ENCODE peak calls at places on chromosome 2, in nine cellular contexts. One of them, this sample, is unnamed.

GRCh38 chr2:121810959-121811853 is 55.8 kb downstream of the TSN start:
- DNase-seq in AG08396: peak; percentile 74
- DNase-seq in HT1080: peak; percentile 60
- DNase-seq in fibroblast of the aortic adventitia: peak; percentile 71
- DNase-seq in activated CD8-positive, alpha-beta T cell treated with anti-CD3 and anti-CD28 coated beads for 36 hours: peak; percentile 18
- DNase-seq in prostate gland: peak; percentile 23
- DNase-seq in SJSA1: no peak
- DNase-seq in GF-D8: peak; percentile 13
- DNase-seq in stimulated activated CD4-positive, alpha-beta T cell treated with anti-CD3 and anti-CD28 coated beads, Interleukin-4, amount 100 ng/mL, for 1 hour: no peak
- DNase-seq in this sample: peak; percentile 49

GRCh38 chr2:123636232-123636631 is 388.9 kb upstream of the CNTNAP5 start:
- DNase-seq in prostate gland: no peak
- DNase-seq in SJSA1: no peak
- DNase-seq in AG08396: no peak
- DNase-seq in GF-D8: no peak
- DNase-seq in HT1080: no peak
- DNase-seq in fibroblast of the aortic adventitia: no peak
- DNase-seq in stimulated activated CD4-positive, alpha-beta T cell treated with anti-CD3 and anti-CD28 coated beads, Interleukin-4, amount 100 ng/mL, for 1 hour: no peak
- DNase-seq in activated CD8-positive, alpha-beta T cell treated with anti-CD3 and anti-CD28 coated beads for 36 hours: no peak
- DNase-seq in this sample: no peak

GRCh38 chr2:115739574-115739973 is 1297.1 kb downstream of the DPP10 start:
- DNase-seq in prostate gland: no peak
- DNase-seq in activated CD8-positive, alpha-beta T cell treated with anti-CD3 and anti-CD28 coated beads for 36 hours: no peak
- DNase-seq in AG08396: no peak
- DNase-seq in SJSA1: no peak
- DNase-seq in fibroblast of the aortic adventitia: no peak
- DNase-seq in GF-D8: no peak
- DNase-seq in HT1080: peak; percentile 3
- DNase-seq in stimulated activated CD4-positive, alpha-beta T cell treated with anti-CD3 and anti-CD28 coated beads, Interleukin-4, amount 100 ng/mL, for 1 hour: no peak
- DNase-seq in this sample: no peak

GRCh38 chr2:125684256-125684655 is 971.7 kb upstream of the GYPC start:
- DNase-seq in HT1080: no peak
- DNase-seq in SJSA1: no peak
- DNase-seq in fibroblast of the aortic adventitia: no peak
- DNase-seq in AG08396: no peak
- DNase-seq in prostate gland: no peak
- DNase-seq in stimulated activated CD4-positive, alpha-beta T cell treated with anti-CD3 and anti-CD28 coated beads, Interleukin-4, amount 100 ng/mL, for 1 hour: no peak
- DNase-seq in activated CD8-positive, alpha-beta T cell treated with anti-CD3 and anti-CD28 coated beads for 36 hours: no peak
- DNase-seq in GF-D8: no peak
- DNase-seq in this sample: no peak

GRCh38 chr2:62455957-62456692 is 49.9 kb downstream of the TMEM17 start:
- DNase-seq in SJSA1: no peak
- DNase-seq in activated CD8-positive, alpha-beta T cell treated with anti-CD3 and anti-CD28 coated beads for 36 hours: no peak
- DNase-seq in AG08396: no peak
- DNase-seq in HT1080: no peak
- DNase-seq in fibroblast of the aortic adventitia: peak; percentile 27
- DNase-seq in GF-D8: no peak
- DNase-seq in stimulated activated CD4-positive, alpha-beta T cell treated with anti-CD3 and anti-CD28 coated beads, Interleukin-4, amount 100 ng/mL, for 1 hour: no peak
- DNase-seq in prostate gland: no peak
- DNase-seq in this sample: no peak

GRCh38 chr2:176582990-176583481 is 313.8 kb downstream of the MTX2 start:
- DNase-seq in activated CD8-positive, alpha-beta T cell treated with anti-CD3 and anti-CD28 coated beads for 36 hours: no peak
- DNase-seq in GF-D8: no peak
- DNase-seq in fibroblast of the aortic adventitia: peak; percentile 92
- DNase-seq in AG08396: peak; percentile 64
- DNase-seq in stimulated activated CD4-positive, alpha-beta T cell treated with anti-CD3 and anti-CD28 coated beads, Interleukin-4, amount 100 ng/mL, for 1 hour: no peak
- DNase-seq in HT1080: peak; percentile 96
- DNase-seq in prostate gland: no peak
- DNase-seq in SJSA1: peak; percentile 80
- DNase-seq in this sample: peak; percentile 95

GRCh38 chr2:28674062-28674712 is 77.4 kb upstream of the PPP1CB start:
- DNase-seq in AG08396: peak; percentile 41
- DNase-seq in SJSA1: no peak
- DNase-seq in prostate gland: no peak
- DNase-seq in fibroblast of the aortic adventitia: peak; percentile 78
- DNase-seq in GF-D8: no peak
- DNase-seq in stimulated activated CD4-positive, alpha-beta T cell treated with anti-CD3 and anti-CD28 coated beads, Interleukin-4, amount 100 ng/mL, for 1 hour: no peak
- DNase-seq in HT1080: no peak
- DNase-seq in activated CD8-positive, alpha-beta T cell treated with anti-CD3 and anti-CD28 coated beads for 36 hours: no peak
- DNase-seq in this sample: no peak

GRCh38 chr2:64645014-64645418 is 8.7 kb downstream of the SERTAD2 start:
- DNase-seq in prostate gland: peak; percentile 57
- DNase-seq in AG08396: peak; percentile 69
- DNase-seq in stimulated activated CD4-positive, alpha-beta T cell treated with anti-CD3 and anti-CD28 coated beads, Interleukin-4, amount 100 ng/mL, for 1 hour: peak; percentile 30
- DNase-seq in HT1080: peak; percentile 83
- DNase-seq in fibroblast of the aortic adventitia: peak; percentile 70
- DNase-seq in activated CD8-positive, alpha-beta T cell treated with anti-CD3 and anti-CD28 coated beads for 36 hours: peak; percentile 42
- DNase-seq in SJSA1: no peak
- DNase-seq in GF-D8: peak; percentile 46
- DNase-seq in this sample: no peak

GRCh38 chr2:86703704-86704370 is 16.3 kb upstream of the RMND5A start:
- DNase-seq in activated CD8-positive, alpha-beta T cell treated with anti-CD3 and anti-CD28 coated beads for 36 hours: no peak
- DNase-seq in AG08396: no peak
- DNase-seq in prostate gland: peak; percentile 73
- DNase-seq in stimulated activated CD4-positive, alpha-beta T cell treated with anti-CD3 and anti-CD28 coated beads, Interleukin-4, amount 100 ng/mL, for 1 hour: no peak
- DNase-seq in fibroblast of the aortic adventitia: peak; percentile 49
- DNase-seq in GF-D8: no peak
- DNase-seq in HT1080: no peak
- DNase-seq in SJSA1: peak; percentile 50
- DNase-seq in this sample: peak; percentile 38

GRCh38 chr2:160794926-160795325 is 301.3 kb upstream of the RBMS1 start:
- DNase-seq in AG08396: no peak
- DNase-seq in activated CD8-positive, alpha-beta T cell treated with anti-CD3 and anti-CD28 coated beads for 36 hours: no peak
- DNase-seq in GF-D8: no peak
- DNase-seq in HT1080: no peak
- DNase-seq in stimulated activated CD4-positive, alpha-beta T cell treated with anti-CD3 and anti-CD28 coated beads, Interleukin-4, amount 100 ng/mL, for 1 hour: no peak
- DNase-seq in SJSA1: no peak
- DNase-seq in prostate gland: no peak
- DNase-seq in fibroblast of the aortic adventitia: peak; percentile 26
- DNase-seq in this sample: no peak

GRCh38 chr2:1233280-1233679 is 180.0 kb upstream of the TPO start:
- DNase-seq in prostate gland: no peak
- DNase-seq in GF-D8: no peak
- DNase-seq in HT1080: no peak
- DNase-seq in activated CD8-positive, alpha-beta T cell treated with anti-CD3 and anti-CD28 coated beads for 36 hours: no peak
- DNase-seq in fibroblast of the aortic adventitia: no peak
- DNase-seq in stimulated activated CD4-positive, alpha-beta T cell treated with anti-CD3 and anti-CD28 coated beads, Interleukin-4, amount 100 ng/mL, for 1 hour: no peak
- DNase-seq in AG08396: no peak
- DNase-seq in SJSA1: no peak
- DNase-seq in this sample: no peak

GRCh38 chr2:232014681-232015080 is 53.2 kb downstream of the DIS3L2 start:
- DNase-seq in AG08396: no peak
- DNase-seq in stimulated activated CD4-positive, alpha-beta T cell treated with anti-CD3 and anti-CD28 coated beads, Interleukin-4, amount 100 ng/mL, for 1 hour: no peak
- DNase-seq in HT1080: no peak
- DNase-seq in GF-D8: no peak
- DNase-seq in activated CD8-positive, alpha-beta T cell treated with anti-CD3 and anti-CD28 coated beads for 36 hours: no peak
- DNase-seq in prostate gland: no peak
- DNase-seq in SJSA1: no peak
- DNase-seq in fibroblast of the aortic adventitia: no peak
- DNase-seq in this sample: no peak

GRCh38 chr2:169438476-169438875 is 40.8 kb upstream of the BBS5 start:
- DNase-seq in HT1080: no peak
- DNase-seq in activated CD8-positive, alpha-beta T cell treated with anti-CD3 and anti-CD28 coated beads for 36 hours: no peak
- DNase-seq in SJSA1: no peak
- DNase-seq in GF-D8: no peak
- DNase-seq in stimulated activated CD4-positive, alpha-beta T cell treated with anti-CD3 and anti-CD28 coated beads, Interleukin-4, amount 100 ng/mL, for 1 hour: no peak
- DNase-seq in prostate gland: no peak
- DNase-seq in fibroblast of the aortic adventitia: no peak
- DNase-seq in AG08396: no peak
- DNase-seq in this sample: no peak

GRCh38 chr2:234690569-234691225 is 193.8 kb upstream of the ARL4C start:
- DNase-seq in activated CD8-positive, alpha-beta T cell treated with anti-CD3 and anti-CD28 coated beads for 36 hours: no peak
- DNase-seq in fibroblast of the aortic adventitia: peak; percentile 96
- DNase-seq in SJSA1: no peak
- DNase-seq in HT1080: no peak
- DNase-seq in AG08396: no peak
- DNase-seq in stimulated activated CD4-positive, alpha-beta T cell treated with anti-CD3 and anti-CD28 coated beads, Interleukin-4, amount 100 ng/mL, for 1 hour: no peak
- DNase-seq in prostate gland: peak; percentile 79
- DNase-seq in GF-D8: no peak
- DNase-seq in this sample: no peak

GRCh38 chr2:231454361-231454791 is 9.9 kb downstream of the NCL start:
- DNase-seq in stimulated activated CD4-positive, alpha-beta T cell treated with anti-CD3 and anti-CD28 coated beads, Interleukin-4, amount 100 ng/mL, for 1 hour: no peak
- DNase-seq in SJSA1: no peak
- DNase-seq in activated CD8-positive, alpha-beta T cell treated with anti-CD3 and anti-CD28 coated beads for 36 hours: no peak
- DNase-seq in HT1080: no peak
- DNase-seq in prostate gland: no peak
- DNase-seq in fibroblast of the aortic adventitia: no peak
- DNase-seq in AG08396: no peak
- DNase-seq in GF-D8: no peak
- DNase-seq in this sample: no peak

GRCh38 chr2:200786826-200787225 is 24.9 kb upstream of the BZW1 start:
- DNase-seq in fibroblast of the aortic adventitia: peak; percentile 91
- DNase-seq in activated CD8-positive, alpha-beta T cell treated with anti-CD3 and anti-CD28 coated beads for 36 hours: no peak
- DNase-seq in SJSA1: no peak
- DNase-seq in prostate gland: peak; percentile 23
- DNase-seq in GF-D8: no peak
- DNase-seq in HT1080: peak; percentile 89
- DNase-seq in stimulated activated CD4-positive, alpha-beta T cell treated with anti-CD3 and anti-CD28 coated beads, Interleukin-4, amount 100 ng/mL, for 1 hour: no peak
- DNase-seq in AG08396: peak; percentile 18
- DNase-seq in this sample: peak; percentile 85

GRCh38 chr2:117980783-117981676 is 32.8 kb downstream of the CCDC93 start:
- DNase-seq in AG08396: peak; percentile 24
- DNase-seq in stimulated activated CD4-positive, alpha-beta T cell treated with anti-CD3 and anti-CD28 coated beads, Interleukin-4, amount 100 ng/mL, for 1 hour: no peak
- DNase-seq in HT1080: peak; percentile 86
- DNase-seq in prostate gland: no peak
- DNase-seq in SJSA1: no peak
- DNase-seq in GF-D8: no peak
- DNase-seq in fibroblast of the aortic adventitia: peak; percentile 97
- DNase-seq in activated CD8-positive, alpha-beta T cell treated with anti-CD3 and anti-CD28 coated beads for 36 hours: no peak
- DNase-seq in this sample: peak; percentile 99

GRCh38 chr2:218518876-218519275 is 49.3 kb downstream of the USP37 start:
- DNase-seq in GF-D8: no peak
- DNase-seq in activated CD8-positive, alpha-beta T cell treated with anti-CD3 and anti-CD28 coated beads for 36 hours: no peak
- DNase-seq in SJSA1: no peak
- DNase-seq in AG08396: no peak
- DNase-seq in stimulated activated CD4-positive, alpha-beta T cell treated with anti-CD3 and anti-CD28 coated beads, Interleukin-4, amount 100 ng/mL, for 1 hour: no peak
- DNase-seq in prostate gland: no peak
- DNase-seq in fibroblast of the aortic adventitia: peak; percentile 11
- DNase-seq in HT1080: no peak
- DNase-seq in this sample: no peak

GRCh38 chr2:241458687-241459086 is 49.7 kb downstream of the STK25 start:
- DNase-seq in AG08396: no peak
- DNase-seq in prostate gland: no peak
- DNase-seq in SJSA1: no peak
- DNase-seq in GF-D8: no peak
- DNase-seq in HT1080: no peak
- DNase-seq in stimulated activated CD4-positive, alpha-beta T cell treated with anti-CD3 and anti-CD28 coated beads, Interleukin-4, amount 100 ng/mL, for 1 hour: no peak
- DNase-seq in fibroblast of the aortic adventitia: no peak
- DNase-seq in activated CD8-positive, alpha-beta T cell treated with anti-CD3 and anti-CD28 coated beads for 36 hours: no peak
- DNase-seq in this sample: no peak

GRCh38 chr2:223532161-223532560 is 70.0 kb downstream of the SCG2 start:
- DNase-seq in AG08396: no peak
- DNase-seq in prostate gland: no peak
- DNase-seq in GF-D8: no peak
- DNase-seq in SJSA1: no peak
- DNase-seq in activated CD8-positive, alpha-beta T cell treated with anti-CD3 and anti-CD28 coated beads for 36 hours: no peak
- DNase-seq in HT1080: no peak
- DNase-seq in fibroblast of the aortic adventitia: peak; percentile 28
- DNase-seq in stimulated activated CD4-positive, alpha-beta T cell treated with anti-CD3 and anti-CD28 coated beads, Interleukin-4, amount 100 ng/mL, for 1 hour: no peak
- DNase-seq in this sample: no peak

GRCh38 chr2:179348921-179349320 is 84.3 kb upstream of the SESTD1 start:
- DNase-seq in prostate gland: no peak
- DNase-seq in SJSA1: no peak
- DNase-seq in AG08396: no peak
- DNase-seq in GF-D8: no peak
- DNase-seq in stimulated activated CD4-positive, alpha-beta T cell treated with anti-CD3 and anti-CD28 coated beads, Interleukin-4, amount 100 ng/mL, for 1 hour: no peak
- DNase-seq in fibroblast of the aortic adventitia: peak; percentile 53
- DNase-seq in activated CD8-positive, alpha-beta T cell treated with anti-CD3 and anti-CD28 coated beads for 36 hours: no peak
- DNase-seq in HT1080: no peak
- DNase-seq in this sample: no peak

GRCh38 chr2:96950391-96951124 is 35.8 kb downstream of the FAM178B start:
- DNase-seq in stimulated activated CD4-positive, alpha-beta T cell treated with anti-CD3 and anti-CD28 coated beads, Interleukin-4, amount 100 ng/mL, for 1 hour: no peak
- DNase-seq in fibroblast of the aortic adventitia: no peak
- DNase-seq in prostate gland: no peak
- DNase-seq in AG08396: no peak
- DNase-seq in SJSA1: no peak
- DNase-seq in GF-D8: no peak
- DNase-seq in activated CD8-positive, alpha-beta T cell treated with anti-CD3 and anti-CD28 coated beads for 36 hours: no peak
- DNase-seq in HT1080: no peak
- DNase-seq in this sample: no peak

GRCh38 chr2:95323347-95324155 is 26.4 kb downstream of the KCNIP3 start:
- DNase-seq in GF-D8: no peak
- DNase-seq in HT1080: peak; percentile 36
- DNase-seq in SJSA1: no peak
- DNase-seq in prostate gland: no peak
- DNase-seq in stimulated activated CD4-positive, alpha-beta T cell treated with anti-CD3 and anti-CD28 coated beads, Interleukin-4, amount 100 ng/mL, for 1 hour: no peak
- DNase-seq in fibroblast of the aortic adventitia: no peak
- DNase-seq in AG08396: peak; percentile 52
- DNase-seq in activated CD8-positive, alpha-beta T cell treated with anti-CD3 and anti-CD28 coated beads for 36 hours: peak; percentile 21
- DNase-seq in this sample: no peak

GRCh38 chr2:240323601-240324291 is 111.7 kb upstream of the GPC1 start:
- DNase-seq in fibroblast of the aortic adventitia: no peak
- DNase-seq in AG08396: no peak
- DNase-seq in HT1080: no peak
- DNase-seq in stimulated activated CD4-positive, alpha-beta T cell treated with anti-CD3 and anti-CD28 coated beads, Interleukin-4, amount 100 ng/mL, for 1 hour: no peak
- DNase-seq in SJSA1: peak; percentile 40
- DNase-seq in GF-D8: no peak
- DNase-seq in prostate gland: no peak
- DNase-seq in activated CD8-positive, alpha-beta T cell treated with anti-CD3 and anti-CD28 coated beads for 36 hours: no peak
- DNase-seq in this sample: no peak

GRCh38 chr2:108538000-108538625 is 3.8 kb downstream of the LIMS1 start:
- DNase-seq in activated CD8-positive, alpha-beta T cell treated with anti-CD3 and anti-CD28 coated beads for 36 hours: no peak
- DNase-seq in SJSA1: no peak
- DNase-seq in prostate gland: no peak
- DNase-seq in fibroblast of the aortic adventitia: no peak
- DNase-seq in GF-D8: no peak
- DNase-seq in AG08396: no peak
- DNase-seq in HT1080: no peak
- DNase-seq in stimulated activated CD4-positive, alpha-beta T cell treated with anti-CD3 and anti-CD28 coated beads, Interleukin-4, amount 100 ng/mL, for 1 hour: no peak
- DNase-seq in this sample: no peak

GRCh38 chr2:43206602-43207001 is 19.8 kb downstream of the ZFP36L2 start:
- DNase-seq in activated CD8-positive, alpha-beta T cell treated with anti-CD3 and anti-CD28 coated beads for 36 hours: no peak
- DNase-seq in stimulated activated CD4-positive, alpha-beta T cell treated with anti-CD3 and anti-CD28 coated beads, Interleukin-4, amount 100 ng/mL, for 1 hour: no peak
- DNase-seq in SJSA1: no peak
- DNase-seq in HT1080: no peak
- DNase-seq in prostate gland: no peak
- DNase-seq in GF-D8: no peak
- DNase-seq in AG08396: no peak
- DNase-seq in fibroblast of the aortic adventitia: no peak
- DNase-seq in this sample: no peak

GRCh38 chr2:67917332-67918054 is 145.3 kb downstream of the C1D start:
- DNase-seq in stimulated activated CD4-positive, alpha-beta T cell treated with anti-CD3 and anti-CD28 coated beads, Interleukin-4, amount 100 ng/mL, for 1 hour: no peak
- DNase-seq in prostate gland: no peak
- DNase-seq in fibroblast of the aortic adventitia: peak; percentile 97
- DNase-seq in GF-D8: no peak
- DNase-seq in SJSA1: peak; percentile 56
- DNase-seq in HT1080: peak; percentile 97
- DNase-seq in activated CD8-positive, alpha-beta T cell treated with anti-CD3 and anti-CD28 coated beads for 36 hours: no peak
- DNase-seq in AG08396: peak; percentile 72
- DNase-seq in this sample: peak; percentile 97

GRCh38 chr2:47422560-47422959 is 19.6 kb downstream of the MSH2 start:
- DNase-seq in GF-D8: no peak
- DNase-seq in fibroblast of the aortic adventitia: peak; percentile 62
- DNase-seq in stimulated activated CD4-positive, alpha-beta T cell treated with anti-CD3 and anti-CD28 coated beads, Interleukin-4, amount 100 ng/mL, for 1 hour: no peak
- DNase-seq in activated CD8-positive, alpha-beta T cell treated with anti-CD3 and anti-CD28 coated beads for 36 hours: no peak
- DNase-seq in AG08396: peak; percentile 37
- DNase-seq in prostate gland: no peak
- DNase-seq in SJSA1: no peak
- DNase-seq in HT1080: peak; percentile 59
- DNase-seq in this sample: peak; percentile 82

This sample was measured in HS-5.